ENCODE peak calls at places on chromosome 2, in five cellular contexts. B is tibial artery, S is lower leg skin, M is A549, V is cardiac muscle cell. T is an unnamed sample.

GRCh38 chr2:20194097-20194989 is 30.6 kb downstream of the SDC1 start:
- DNase-seq in B (no peak), M (no peak), V (no peak), S (no peak), T (no peak)

GRCh38 chr2:236879416-236879963 is 206.2 kb upstream of the COPS8 start:
- DNase-seq in B (no peak), V (no peak), S (peak; percentile 69), M (no peak), T (no peak)

GRCh38 chr2:128464456-128464855 is 145.8 kb upstream of the HS6ST1 start:
- DNase-seq in V (no peak), S (peak; percentile 18), B (no peak), M (no peak), T (no peak)

GRCh38 chr2:9336209-9336533 is 87.2 kb downstream of the ITGB1BP1 start:
- DNase-seq in S (no peak), B (no peak), V (no peak), M (no peak), T (no peak)

GRCh38 chr2:10981941-10982381 is 70.2 kb downstream of the KCNF1 start:
- DNase-seq in M (no peak), V (no peak), S (peak; percentile 82), B (no peak), T (no peak)

GRCh38 chr2:211181626-211182025 is 625.2 kb downstream of the CPS1 start:
- DNase-seq in V (peak; percentile 20), B (no peak), M (no peak), S (no peak), T (no peak)

GRCh38 chr2:221767106-221767878 is 195.2 kb upstream of the EPHA4 start:
- DNase-seq in B (no peak), V (no peak), M (no peak), S (no peak), T (no peak)

GRCh38 chr2:47569658-47570398 is 166.9 kb downstream of the MSH2 start:
- DNase-seq in V (peak; percentile 57), B (no peak), S (no peak), M (peak; percentile 33), T (no peak)

GRCh38 chr2:41966920-41967319 is 80.9 kb upstream of the PKDCC start:
- DNase-seq in M (peak; percentile 20), B (peak; percentile 71), V (no peak), S (peak; percentile 93), T (no peak)

GRCh38 chr2:96553176-96553956 is 16.8 kb downstream of the ARID5A start:
- DNase-seq in M (no peak), V (no peak), S (peak; percentile 87), B (no peak), T (no peak)

GRCh38 chr2:54879598-54880355 is 156.3 kb downstream of the EML6 start:
- DNase-seq in S (no peak), B (no peak), M (no peak), V (peak; percentile 32), T (no peak)

GRCh38 chr2:147806846-147807245 is 38.0 kb upstream of the ACVR2A start:
- DNase-seq in B (no peak), M (no peak), S (no peak), V (no peak), T (no peak)

GRCh38 chr2:158967731-158968395 is 577 bp upstream of the TANC1 start:
- DNase-seq in B (peak; percentile 34), M (peak; percentile 52), V (peak; percentile 71), S (peak; percentile 88), T (no peak)

GRCh38 chr2:207241198-207241597 is 75.5 kb upstream of the KLF7 start:
- DNase-seq in S (no peak), V (no peak), B (no peak), M (no peak), T (no peak)

DNA sequence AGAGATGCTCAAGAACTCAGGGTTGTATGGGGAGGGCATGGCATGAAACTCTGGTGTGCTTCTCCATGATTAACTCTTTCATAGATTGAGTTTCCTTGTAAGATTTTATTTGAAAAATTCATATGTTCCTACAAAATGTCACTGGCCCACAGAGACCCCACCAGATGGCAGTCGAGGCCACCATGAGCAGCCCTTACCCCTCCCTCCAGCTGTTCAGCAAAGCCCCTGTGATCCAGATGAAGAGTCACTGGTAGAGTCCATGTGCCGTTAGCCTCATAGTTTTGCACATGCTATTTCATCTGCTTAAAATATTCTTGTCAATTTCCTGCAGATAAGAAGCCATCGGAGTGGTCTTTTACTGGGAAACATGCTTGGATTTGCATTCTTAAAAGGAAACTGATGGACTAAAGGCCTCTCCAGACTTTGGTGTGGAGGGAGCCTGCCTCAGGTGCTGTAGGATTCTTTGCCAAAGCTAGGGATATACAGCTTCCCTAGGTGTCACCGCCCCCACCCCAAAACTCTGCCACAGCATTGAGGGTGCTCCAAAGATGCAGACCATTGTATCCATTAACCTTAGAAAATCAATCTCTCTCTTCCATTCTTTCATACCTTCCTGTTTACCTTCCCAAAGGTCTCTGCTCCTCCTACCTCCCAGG is 18.8 kb downstream of the ZNF385B start:
- DNase-seq in M (peak; percentile 14), B (no peak), V (peak; percentile 68), S (no peak), T (no peak)
- TF ChIP-seq CTCF in M (peak; percentile 17), B (no peak), V (peak; percentile 56), S (no peak), T (no peak)

DNA sequence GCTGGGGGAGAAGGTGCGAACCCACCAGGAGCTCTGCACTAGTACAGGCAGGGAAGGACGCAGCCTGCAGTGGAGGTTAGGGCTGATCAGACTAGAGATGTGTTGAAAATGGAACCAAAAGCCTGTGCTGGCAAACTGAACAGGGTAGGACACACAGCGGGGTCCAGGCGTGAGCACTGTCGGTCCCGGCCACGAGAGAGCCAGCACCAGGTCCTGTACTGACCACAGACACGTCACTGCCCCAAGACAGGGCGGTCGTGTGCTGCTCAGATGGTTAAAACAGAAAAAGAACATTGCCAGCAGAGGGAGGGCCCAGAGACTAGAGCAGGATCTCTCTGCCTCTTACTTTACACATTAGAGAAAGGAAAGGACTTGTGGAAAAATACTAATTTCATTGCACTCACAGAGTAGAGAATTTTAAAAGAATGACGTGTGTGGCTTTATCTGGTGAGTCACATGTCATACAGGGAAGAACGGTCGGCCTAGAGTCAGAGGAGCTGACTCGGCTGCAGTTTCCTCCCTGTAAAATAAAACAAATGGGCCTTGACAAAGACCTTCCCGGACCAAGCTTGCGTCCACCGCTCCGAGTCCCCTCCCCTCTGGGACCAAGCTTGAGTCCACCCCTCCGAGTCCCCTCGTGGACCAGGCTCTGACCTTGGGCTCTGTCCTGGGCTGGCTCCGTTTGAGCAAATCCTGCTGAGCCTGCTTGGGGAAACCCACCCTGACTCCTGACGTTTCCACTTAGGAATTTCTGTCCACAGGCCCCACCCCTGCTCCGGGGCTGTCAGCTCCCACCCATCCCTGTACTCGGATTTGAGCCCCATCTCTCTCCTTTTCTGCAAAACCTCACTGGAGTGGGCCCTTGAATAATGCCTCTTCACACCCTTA is 16.7 kb upstream of the ADI1 start:
- DNase-seq in M (peak; percentile 66), S (peak; percentile 89), V (no peak), B (peak; percentile 71), T (peak; percentile 39)
- TF ChIP-seq CTCF in M (peak; percentile 17), S (peak; percentile 15), V (peak; percentile 20), B (peak; percentile 20), T (no peak)

GRCh38 chr2:2294183-2294675 is 36.8 kb downstream of the MYT1L start:
- DNase-seq in V (no peak), M (no peak), B (no peak), S (no peak), T (no peak)

GRCh38 chr2:2292381-2292780 is 38.7 kb downstream of the MYT1L start:
- DNase-seq in S (no peak), V (no peak), M (no peak), B (no peak), T (no peak)

GRCh38 chr2:2293527-2294089 is 37.5 kb downstream of the MYT1L start:
- DNase-seq in S (no peak), M (no peak), V (no peak), B (no peak), T (no peak)

GRCh38 chr2:2296400-2296799 is 34.7 kb downstream of the MYT1L start:
- DNase-seq in S (no peak), B (no peak), M (no peak), V (no peak), T (no peak)

DNA sequence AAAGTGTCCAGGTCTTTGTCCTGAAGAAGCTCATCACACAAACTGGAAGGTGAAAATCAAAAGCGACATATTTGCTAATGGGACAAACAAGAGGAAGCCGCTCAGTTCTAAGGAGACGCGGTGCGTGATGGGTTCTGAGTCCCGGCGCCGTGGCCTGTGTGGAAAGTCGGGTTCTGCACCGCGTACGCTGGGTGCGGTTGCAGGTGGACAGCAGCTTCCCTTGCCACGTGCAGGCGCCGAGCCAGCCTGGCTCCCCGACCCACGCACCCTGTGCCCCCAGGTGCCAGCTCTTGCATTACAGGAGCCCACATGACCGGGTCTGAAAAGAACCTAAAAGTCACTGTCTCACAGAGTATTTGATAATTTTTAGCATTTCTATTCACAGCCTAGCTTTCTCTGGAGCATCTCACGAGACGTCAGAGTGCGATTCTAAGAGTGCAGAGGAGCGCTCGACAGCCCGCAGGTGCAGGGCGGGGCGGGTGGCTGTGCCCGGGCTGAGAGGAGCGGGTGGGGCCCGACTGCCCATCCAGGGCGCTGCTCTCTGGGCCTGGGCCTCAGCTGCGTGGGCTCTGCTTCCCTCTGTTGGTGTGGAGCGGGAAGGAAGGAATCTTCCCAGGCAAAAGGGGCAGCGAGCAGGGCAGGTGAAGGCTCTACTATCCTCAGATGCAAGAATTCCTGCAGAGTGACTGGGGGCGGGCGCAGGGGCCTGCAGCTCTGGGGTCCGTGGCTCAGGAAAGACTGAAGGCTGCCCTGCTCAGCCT is 39.4 kb downstream of the MYT1L start:
- DNase-seq in M (peak; percentile 13), V (peak; percentile 52), B (no peak), S (no peak), T (no peak)
- TF ChIP-seq CTCF in M (no peak), V (no peak), B (no peak), S (no peak), T (no peak)

GRCh38 chr2:69298261-69298660 is 88.8 kb downstream of the GFPT1 start:
- DNase-seq in B (no peak), V (no peak), M (peak; percentile 64), S (no peak), T (no peak)
- TF ChIP-seq CTCF in B (no peak), V (no peak), M (no peak), S (no peak), T (no peak)

T was measured in omental fat pad.